ENCODE peak calls at places on chromosomes 16 and 17, in five cellular contexts. D, E, A, V and O are unnamed samples.

GRCh38 chr16:57821149-57821971 is 19.1 kb upstream of the KIFC3 start:
- DNase-seq in D (no peak), E (no peak), A (no peak), V (no peak), O (no peak)

GRCh38 chr17:28896884-28897768 is at the start of gene FLOT2:
- DNase-seq in D (peak), E (peak), A (peak), V (peak), O (peak)

GRCh38 chr16:16016388-16016964 is 67.1 kb downstream of the ABCC1 start:
- DNase-seq in D (no peak), E (no peak), A (no peak), V (no peak), O (no peak)

GRCh38 chr17:61338000-61338864 is 61.4 kb upstream of the TBX2 start:
- DNase-seq in D (no peak), E (no peak), A (no peak), V (peak), O (peak)

GRCh38 chr16:89409161-89409711 is 81.1 kb downstream of the ANKRD11 start:
- DNase-seq in D (no peak), E (no peak), A (no peak), V (peak), O (peak)

GRCh38 chr16:86040496-86040895 is 141.5 kb downstream of the IRF8 start:
- DNase-seq in D (no peak), E (peak), A (no peak), V (no peak), O (no peak)

GRCh38 chr16:49643429-49644142 is 212.3 kb downstream of the ZNF423 start:
- DNase-seq in D (no peak), E (no peak), A (no peak), V (peak), O (peak)

GRCh38 chr16:67327774-67328173 is 1.2 kb downstream of the LRRC36 start:
- DNase-seq in D (no peak), E (no peak), A (no peak), V (no peak), O (no peak)

GRCh38 chr17:5921919-5922318 is 148.3 kb upstream of the WSCD1 start:
- DNase-seq in D (no peak), E (no peak), A (no peak), V (peak), O (no peak)

GRCh38 chr17:77471984-77472836 is 331.4 kb downstream of the SEC14L1 start:
- DNase-seq in D (peak), E (no peak), A (peak), V (peak), O (peak)

GRCh38 chr17:16293918-16294317 is 59.4 kb downstream of the CENPV start:
- DNase-seq in D (no peak), E (no peak), A (no peak), V (no peak), O (no peak)

GRCh38 chr17:75845933-75846700 is 1.9 kb upstream of the UNC13D start:
- DNase-seq in D (no peak), E (peak), A (no peak), V (no peak), O (no peak)

GRCh38 chr16:687499-687898 is 2.7 kb downstream of the WDR24 start:
- DNase-seq in D (no peak), E (no peak), A (no peak), V (no peak), O (no peak)